ENCODE peak calls at places on chromosomes 6 and 20, in eight cellular contexts. One of them, this sample, is unnamed.

GRCh38 chr6:142290851-142291250 is 11.0 kb upstream of the ADGRG6 start:
- DNase-seq in HEK293T: no peak
- DNase-seq in naive thymus-derived CD8-positive, alpha-beta T cell: no peak
- DNase-seq in GM04504: no peak
- DNase-seq in glutamatergic neuron: no peak
- DNase-seq in stimulated activated naive CD4-positive, alpha-beta T cell: no peak
- DNase-seq in body of pancreas: no peak
- DNase-seq in head of caudate nucleus: no peak
- DNase-seq in this sample: no peak

GRCh38 chr6:44309631-44310030 is 3.5 kb downstream of the AARS2 start:
- DNase-seq in glutamatergic neuron: no peak
- DNase-seq in GM04504: no peak
- DNase-seq in naive thymus-derived CD8-positive, alpha-beta T cell: no peak
- DNase-seq in body of pancreas: no peak
- DNase-seq in HEK293T: no peak
- DNase-seq in stimulated activated naive CD4-positive, alpha-beta T cell: no peak
- DNase-seq in head of caudate nucleus: no peak
- DNase-seq in this sample: no peak

GRCh38 chr6:12403201-12403826 is 113.2 kb downstream of the EDN1 start:
- DNase-seq in head of caudate nucleus: no peak
- DNase-seq in body of pancreas: peak
- DNase-seq in stimulated activated naive CD4-positive, alpha-beta T cell: no peak
- DNase-seq in GM04504: no peak
- DNase-seq in naive thymus-derived CD8-positive, alpha-beta T cell: no peak
- DNase-seq in HEK293T: no peak
- DNase-seq in glutamatergic neuron: no peak
- DNase-seq in this sample: no peak

GRCh38 chr6:136737343-136738177 is 54.7 kb downstream of the MAP3K5 start:
- DNase-seq in GM04504: no peak
- DNase-seq in glutamatergic neuron: no peak
- DNase-seq in head of caudate nucleus: no peak
- DNase-seq in naive thymus-derived CD8-positive, alpha-beta T cell: no peak
- DNase-seq in stimulated activated naive CD4-positive, alpha-beta T cell: no peak
- DNase-seq in body of pancreas: peak
- DNase-seq in HEK293T: no peak
- DNase-seq in this sample: no peak

GRCh38 chr6:87944541-87944954 is 103.1 kb upstream of the SPACA1 start:
- DNase-seq in glutamatergic neuron: no peak
- DNase-seq in GM04504: peak
- DNase-seq in head of caudate nucleus: peak
- DNase-seq in HEK293T: peak
- DNase-seq in stimulated activated naive CD4-positive, alpha-beta T cell: no peak
- DNase-seq in body of pancreas: peak
- DNase-seq in naive thymus-derived CD8-positive, alpha-beta T cell: no peak
- DNase-seq in this sample: no peak

GRCh38 chr20:2172305-2173175 is 70.9 kb downstream of the STK35 start:
- DNase-seq in HEK293T: peak
- DNase-seq in GM04504: no peak
- DNase-seq in head of caudate nucleus: peak
- DNase-seq in stimulated activated naive CD4-positive, alpha-beta T cell: peak
- DNase-seq in body of pancreas: peak
- DNase-seq in glutamatergic neuron: peak
- DNase-seq in naive thymus-derived CD8-positive, alpha-beta T cell: peak
- DNase-seq in this sample: peak

GRCh38 chr6:3159805-3160781 is 2.7 kb upstream of the TUBB2A start:
- DNase-seq in head of caudate nucleus: peak
- DNase-seq in stimulated activated naive CD4-positive, alpha-beta T cell: peak
- DNase-seq in glutamatergic neuron: no peak
- DNase-seq in HEK293T: no peak
- DNase-seq in body of pancreas: peak
- DNase-seq in GM04504: no peak
- DNase-seq in naive thymus-derived CD8-positive, alpha-beta T cell: peak
- DNase-seq in this sample: peak

GRCh38 chr6:27720607-27721580 is 191.3 kb downstream of the OR2B2 start:
- DNase-seq in GM04504: no peak
- DNase-seq in body of pancreas: no peak
- DNase-seq in head of caudate nucleus: no peak
- DNase-seq in glutamatergic neuron: no peak
- DNase-seq in naive thymus-derived CD8-positive, alpha-beta T cell: no peak
- DNase-seq in HEK293T: peak
- DNase-seq in stimulated activated naive CD4-positive, alpha-beta T cell: no peak
- DNase-seq in this sample: no peak

GRCh38 chr6:90000864-90001731 is 106.8 kb downstream of the GJA10 start:
- DNase-seq in glutamatergic neuron: no peak
- DNase-seq in HEK293T: no peak
- DNase-seq in stimulated activated naive CD4-positive, alpha-beta T cell: no peak
- DNase-seq in naive thymus-derived CD8-positive, alpha-beta T cell: no peak
- DNase-seq in body of pancreas: no peak
- DNase-seq in GM04504: no peak
- DNase-seq in head of caudate nucleus: no peak
- DNase-seq in this sample: no peak

GRCh38 chr6:146814148-146814750 is 215.5 kb downstream of the ADGB start:
- DNase-seq in head of caudate nucleus: no peak
- DNase-seq in stimulated activated naive CD4-positive, alpha-beta T cell: no peak
- DNase-seq in body of pancreas: no peak
- DNase-seq in GM04504: no peak
- DNase-seq in glutamatergic neuron: no peak
- DNase-seq in naive thymus-derived CD8-positive, alpha-beta T cell: no peak
- DNase-seq in HEK293T: no peak
- DNase-seq in this sample: no peak

GRCh38 chr6:12586696-12587095 is 129.9 kb upstream of the PHACTR1 start:
- DNase-seq in body of pancreas: no peak
- DNase-seq in stimulated activated naive CD4-positive, alpha-beta T cell: no peak
- DNase-seq in head of caudate nucleus: no peak
- DNase-seq in naive thymus-derived CD8-positive, alpha-beta T cell: no peak
- DNase-seq in GM04504: no peak
- DNase-seq in HEK293T: no peak
- DNase-seq in glutamatergic neuron: no peak
- DNase-seq in this sample: no peak

GRCh38 chr20:47816487-47817451 is 31.5 kb upstream of the SULF2 start:
- DNase-seq in head of caudate nucleus: peak
- DNase-seq in naive thymus-derived CD8-positive, alpha-beta T cell: no peak
- DNase-seq in body of pancreas: no peak
- DNase-seq in stimulated activated naive CD4-positive, alpha-beta T cell: no peak
- DNase-seq in HEK293T: no peak
- DNase-seq in GM04504: no peak
- DNase-seq in glutamatergic neuron: no peak
- DNase-seq in this sample: no peak

GRCh38 chr20:58523072-58523681 is 8.0 kb upstream of the APCDD1L start:
- DNase-seq in HEK293T: no peak
- DNase-seq in head of caudate nucleus: no peak
- DNase-seq in GM04504: no peak
- DNase-seq in body of pancreas: no peak
- DNase-seq in stimulated activated naive CD4-positive, alpha-beta T cell: no peak
- DNase-seq in glutamatergic neuron: no peak
- DNase-seq in naive thymus-derived CD8-positive, alpha-beta T cell: no peak
- DNase-seq in this sample: no peak

GRCh38 chr6:16334671-16335070 is 96.3 kb downstream of the GMPR start:
- DNase-seq in GM04504: peak
- DNase-seq in HEK293T: no peak
- DNase-seq in head of caudate nucleus: peak
- DNase-seq in stimulated activated naive CD4-positive, alpha-beta T cell: no peak
- DNase-seq in body of pancreas: peak
- DNase-seq in glutamatergic neuron: no peak
- DNase-seq in naive thymus-derived CD8-positive, alpha-beta T cell: no peak
- DNase-seq in this sample: no peak

GRCh38 chr20:57289401-57290177 is 23.1 kb upstream of the BMP7 start:
- DNase-seq in naive thymus-derived CD8-positive, alpha-beta T cell: no peak
- DNase-seq in GM04504: no peak
- DNase-seq in head of caudate nucleus: peak
- DNase-seq in stimulated activated naive CD4-positive, alpha-beta T cell: no peak
- DNase-seq in body of pancreas: no peak
- DNase-seq in glutamatergic neuron: no peak
- DNase-seq in HEK293T: no peak
- DNase-seq in this sample: no peak

GRCh38 chr6:110456694-110457093 is 19.7 kb downstream of the SLC22A16 start:
- DNase-seq in GM04504: no peak
- DNase-seq in stimulated activated naive CD4-positive, alpha-beta T cell: no peak
- DNase-seq in glutamatergic neuron: no peak
- DNase-seq in HEK293T: no peak
- DNase-seq in naive thymus-derived CD8-positive, alpha-beta T cell: no peak
- DNase-seq in head of caudate nucleus: no peak
- DNase-seq in body of pancreas: no peak
- DNase-seq in this sample: no peak

GRCh38 chr6:28245206-28245941 is 6.7 kb downstream of the ZKSCAN4 start:
- DNase-seq in head of caudate nucleus: no peak
- DNase-seq in naive thymus-derived CD8-positive, alpha-beta T cell: no peak
- DNase-seq in glutamatergic neuron: no peak
- DNase-seq in GM04504: no peak
- DNase-seq in body of pancreas: no peak
- DNase-seq in HEK293T: no peak
- DNase-seq in stimulated activated naive CD4-positive, alpha-beta T cell: no peak
- DNase-seq in this sample: no peak

GRCh38 chr6:138514860-138515540 is 15.7 kb upstream of the NHSL1 start:
- DNase-seq in HEK293T: no peak
- DNase-seq in body of pancreas: no peak
- DNase-seq in GM04504: no peak
- DNase-seq in naive thymus-derived CD8-positive, alpha-beta T cell: peak
- DNase-seq in stimulated activated naive CD4-positive, alpha-beta T cell: no peak
- DNase-seq in head of caudate nucleus: no peak
- DNase-seq in glutamatergic neuron: no peak
- DNase-seq in this sample: no peak

GRCh38 chr6:138971601-138972000 is 16.5 kb downstream of the REPS1 start:
- DNase-seq in body of pancreas: no peak
- DNase-seq in naive thymus-derived CD8-positive, alpha-beta T cell: no peak
- DNase-seq in GM04504: no peak
- DNase-seq in glutamatergic neuron: no peak
- DNase-seq in head of caudate nucleus: peak
- DNase-seq in HEK293T: no peak
- DNase-seq in stimulated activated naive CD4-positive, alpha-beta T cell: no peak
- DNase-seq in this sample: no peak